ENCODE peak calls at places on chromosome 11, in five cellular contexts. Q is HAP-1, I is body of pancreas, B is heart left ventricle, C is MM.1S. Z is an unnamed sample. For H3K4me1, the result is how much of the 10 kb centered on the place peaks cover.

GRCh38 chr11:35330924-35331323 is 88.4 kb downstream of the SLC1A2 start:
- DNase-seq in Q (no peak), I (no peak), B (no peak), C (peak), Z (no peak)

GRCh38 chr11:71241721-71242259 is 10.6 kb downstream of the SHANK2 start:
- DNase-seq in Q (no peak), I (peak), B (no peak), C (no peak), Z (no peak)

GRCh38 chr11:22703561-22703960 is 37.1 kb downstream of the GAS2 start:
- DNase-seq in Q (no peak), I (no peak), B (no peak), C (no peak), Z (peak)

GRCh38 chr11:66346476-66347424 is 679 bp downstream of the B4GAT1 start:
- DNase-seq in Q (no peak), I (peak), B (no peak), C (no peak), Z (no peak)

GRCh38 chr11:63491614-63492372 is 826 bp upstream of the PLAAT5 start:
- DNase-seq in Q (no peak), I (peak), B (no peak), C (no peak), Z (no peak)

GRCh38 chr11:77200869-77201268 is 72.8 kb downstream of the MYO7A start:
- DNase-seq in Q (no peak), I (no peak), B (peak), C (no peak), Z (no peak)

GRCh38 chr11:62602141-62603071 is 741 bp upstream of the MTA2 start:
- DNase-seq in Q (peak), I (peak), B (peak), C (no peak), Z (no peak)

GRCh38 chr11:30585067-30585891 is 874 bp downstream of the MPPED2 start:
- DNase-seq in Q (peak), I (peak), B (peak), C (peak), Z (peak)

GRCh38 chr11:57761301-57762234 is at the start of gene CTNND1:
- DNase-seq in Q (peak), I (peak), B (peak), C (no peak), Z (peak)

GRCh38 chr11:63961608-63962412 is 12.6 kb upstream of the COX8A start:
- DNase-seq in Q (no peak), I (no peak), B (no peak), C (no peak), Z (peak)

GRCh38 chr11:66956689-66957290 is 1.4 kb downstream of the PC start:
- DNase-seq in Q (no peak), I (no peak), B (no peak), C (no peak), Z (no peak)

GRCh38 chr11:108635106-108635505 is 29.8 kb upstream of the DDX10 start:
- DNase-seq in Q (no peak), I (no peak), B (no peak), C (no peak), Z (no peak)

GRCh38 chr11:55707029-55707428 is 45.0 kb downstream of the OR4C6 start:
- DNase-seq in Q (peak), I (no peak), B (no peak), C (peak), Z (peak)

DNA sequence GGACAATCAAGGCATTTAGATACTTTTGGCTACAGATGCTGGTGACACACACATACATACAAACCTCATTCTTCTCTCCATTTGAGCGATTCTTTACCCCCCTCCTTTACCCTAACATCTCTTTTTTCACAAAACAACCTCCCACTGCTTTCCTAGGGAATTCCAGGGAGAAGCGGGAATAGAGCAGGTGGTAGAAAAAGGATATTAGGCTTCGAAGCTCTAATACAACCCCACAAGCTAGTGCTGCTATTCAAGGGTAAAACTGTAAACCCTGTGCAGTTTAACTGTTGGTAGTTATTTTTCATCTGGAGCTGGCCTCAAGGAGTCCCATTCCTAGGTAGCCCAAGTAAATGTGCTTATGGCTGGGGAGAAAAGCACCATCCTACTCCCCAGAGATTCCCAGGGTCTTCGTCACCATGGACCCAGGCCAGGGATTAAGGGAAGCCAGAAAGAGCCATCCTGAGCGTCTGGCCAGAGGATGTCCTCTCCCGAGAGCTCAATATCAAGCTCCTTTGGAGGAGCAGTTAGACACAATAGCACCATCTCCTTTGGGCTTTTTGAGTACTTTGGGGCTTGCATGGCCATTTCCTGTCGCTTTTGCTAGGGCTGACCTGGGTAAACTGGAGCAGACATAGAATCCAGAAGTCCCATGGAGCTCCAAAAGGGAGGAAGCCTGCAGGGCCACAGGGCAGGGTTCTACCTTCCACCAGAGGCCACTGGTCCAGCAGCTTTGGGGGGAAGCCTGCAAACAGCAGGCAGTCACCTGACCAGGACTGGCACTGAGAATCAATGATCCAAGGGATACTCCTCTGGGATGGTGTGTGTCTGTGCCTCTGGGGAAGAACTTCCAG is 3.1 kb downstream of the MAML2 start:
- DNase-seq in Q (no peak), I (no peak), B (no peak), C (no peak), Z (no peak)
- H3K4me1 ChIP-seq in Q (half or more), I (under half), B (half or more), C (under half), Z (under half)

DNA sequence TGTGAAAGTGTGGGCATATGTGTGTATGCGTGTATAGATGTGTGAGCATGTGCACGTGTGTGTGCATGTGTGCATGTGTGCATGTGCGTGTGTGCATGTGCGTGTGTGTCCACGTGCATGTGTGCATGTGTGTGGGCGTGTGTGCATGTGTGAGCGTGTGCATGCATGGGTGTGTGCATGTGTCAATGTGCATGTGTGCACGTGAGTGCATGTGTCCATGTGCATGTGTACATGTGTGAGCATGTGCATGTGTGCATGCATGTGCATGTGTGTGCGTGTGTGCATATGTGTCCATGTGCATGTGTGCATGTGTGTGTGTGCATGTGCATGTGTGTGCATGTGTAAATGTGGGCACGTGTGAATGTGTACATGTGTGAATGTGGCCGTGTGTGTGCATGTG is 95.3 kb downstream of the ST3GAL4 start:
- DNase-seq in Q (no peak), I (no peak), B (no peak), C (no peak), Z (no peak)
- H3K4me1 ChIP-seq in Q (under half), I (under half), B (under half), C (under half), Z (under half)

GRCh38 chr11:110522456-110522855 is 92.7 kb downstream of the FDX1 start:
- DNase-seq in Q (no peak), I (no peak), B (no peak), C (no peak), Z (no peak)
- H3K4me1 ChIP-seq in Q (under half), I (under half), B (under half), C (under half), Z (under half)

GRCh38 chr11:118838905-118839553 is 44.7 kb upstream of the CXCR5 start:
- DNase-seq in Q (no peak), I (no peak), B (no peak), C (peak), Z (no peak)

GRCh38 chr11:118841469-118842222 is 42.0 kb upstream of the CXCR5 start:
- DNase-seq in Q (no peak), I (no peak), B (no peak), C (peak), Z (no peak)

GRCh38 chr11:118845369-118845768 is 38.3 kb upstream of the CXCR5 start:
- DNase-seq in Q (no peak), I (no peak), B (no peak), C (peak), Z (no peak)

GRCh38 chr11:118843518-118843917 is 40.2 kb upstream of the CXCR5 start:
- DNase-seq in Q (no peak), I (no peak), B (no peak), C (no peak), Z (no peak)

DNA sequence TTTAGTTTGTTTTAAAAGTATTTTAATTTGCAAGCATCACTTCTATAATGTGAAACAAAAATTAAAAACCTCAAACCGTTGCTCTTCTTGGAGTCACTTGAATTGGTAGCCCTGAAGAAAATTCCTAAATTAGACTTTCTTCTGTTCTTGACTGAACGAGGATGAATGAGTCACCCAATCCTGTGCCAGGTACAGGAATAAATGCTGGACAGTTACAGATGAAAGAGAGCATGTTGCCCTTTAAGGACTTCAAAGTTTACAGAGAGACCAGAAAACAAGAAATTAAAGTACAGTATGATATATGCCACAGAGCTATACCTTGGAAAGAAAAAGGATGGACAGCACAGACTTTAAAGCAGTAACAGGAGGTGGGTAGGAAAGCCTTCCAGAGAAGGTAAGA is 41.3 kb upstream of the CXCR5 start:
- DNase-seq in Q (no peak), I (no peak), B (no peak), C (no peak), Z (no peak)
- H3K4me1 ChIP-seq in Q (under half), I (under half), B (under half), C (under half), Z (under half)

GRCh38 chr11:2687782-2688191 is 12.0 kb downstream of the KCNQ1OT1 start:
- DNase-seq in Q (no peak), I (peak), B (peak), C (no peak), Z (no peak)
- H3K4me1 ChIP-seq in Q (under half), I (half or more), B (half or more), C (under half), Z (under half)

GRCh38 chr11:3412837-3413236 is 33.9 kb upstream of the ZNF195 start:
- DNase-seq in Q (no peak), I (no peak), B (no peak), C (no peak), Z (no peak)
- H3K4me1 ChIP-seq in Q (under half), I (under half), B (under half), C (under half), Z (under half)

GRCh38 chr11:102464037-102464436 is 11.5 kb upstream of the TMEM123 start:
- DNase-seq in Q (no peak), I (no peak), B (no peak), C (no peak), Z (no peak)
- H3K4me1 ChIP-seq in Q (under half), I (under half), B (under half), C (under half), Z (under half)

GRCh38 chr11:12393691-12394090 is 16.3 kb downstream of the PARVA start:
- DNase-seq in Q (no peak), I (no peak), B (no peak), C (no peak), Z (no peak)
- H3K4me1 ChIP-seq in Q (under half), I (half or more), B (under half), C (under half), Z (under half)

GRCh38 chr11:72784662-72785061 is 9.2 kb downstream of the STARD10 start:
- DNase-seq in Q (no peak), I (no peak), B (no peak), C (no peak), Z (no peak)
- H3K4me1 ChIP-seq in Q (under half), I (under half), B (under half), C (under half), Z (under half)

Z was measured in SJCRH30.